ENCODE peak calls at places on chromosomes 7 and 10, in nine cellular contexts. One of them, this sample, is unnamed.

GRCh38 chr7:111012799-111013675 is 77.9 kb upstream of the LRRN3 start:
- DNase-seq in psoas muscle: no peak
- DNase-seq in activated T-cell treated with anti-CD3 and anti-CD28 coated beads, Interleukin-2, amount 50 U/mL, for 72 hours: peak
- DNase-seq in astrocyte of the cerebellum: no peak
- DNase-seq in astrocyte of the spinal cord: no peak
- DNase-seq in hepatocyte: no peak
- DNase-seq in substantia nigra: no peak
- DNase-seq in nephron progenitor cell: no peak
- DNase-seq in cardiac muscle cell: no peak
- DNase-seq in this sample: no peak

GRCh38 chr7:157801971-157802675 is 465.3 kb downstream of the DNAJB6 start:
- DNase-seq in psoas muscle: peak
- DNase-seq in activated T-cell treated with anti-CD3 and anti-CD28 coated beads, Interleukin-2, amount 50 U/mL, for 72 hours: no peak
- DNase-seq in astrocyte of the cerebellum: no peak
- DNase-seq in astrocyte of the spinal cord: no peak
- DNase-seq in hepatocyte: no peak
- DNase-seq in substantia nigra: no peak
- DNase-seq in nephron progenitor cell: no peak
- DNase-seq in cardiac muscle cell: no peak
- DNase-seq in this sample: no peak

GRCh38 chr10:97861924-97862323 is 12.3 kb downstream of the GOLGA7B start:
- DNase-seq in psoas muscle: no peak
- DNase-seq in activated T-cell treated with anti-CD3 and anti-CD28 coated beads, Interleukin-2, amount 50 U/mL, for 72 hours: no peak
- DNase-seq in astrocyte of the cerebellum: no peak
- DNase-seq in astrocyte of the spinal cord: no peak
- DNase-seq in hepatocyte: no peak
- DNase-seq in substantia nigra: no peak
- DNase-seq in nephron progenitor cell: no peak
- DNase-seq in cardiac muscle cell: peak
- DNase-seq in this sample: no peak

GRCh38 chr10:43126759-43127424 is 11.4 kb upstream of the CSGALNACT2 start:
- DNase-seq in psoas muscle: peak
- DNase-seq in activated T-cell treated with anti-CD3 and anti-CD28 coated beads, Interleukin-2, amount 50 U/mL, for 72 hours: no peak
- DNase-seq in astrocyte of the cerebellum: no peak
- DNase-seq in astrocyte of the spinal cord: no peak
- DNase-seq in hepatocyte: no peak
- DNase-seq in substantia nigra: no peak
- DNase-seq in nephron progenitor cell: no peak
- DNase-seq in cardiac muscle cell: no peak
- DNase-seq in this sample: no peak

GRCh38 chr10:125396651-125397050 is 236.3 kb upstream of the CTBP2 start:
- DNase-seq in psoas muscle: no peak
- DNase-seq in activated T-cell treated with anti-CD3 and anti-CD28 coated beads, Interleukin-2, amount 50 U/mL, for 72 hours: no peak
- DNase-seq in astrocyte of the cerebellum: peak
- DNase-seq in astrocyte of the spinal cord: peak
- DNase-seq in hepatocyte: no peak
- DNase-seq in substantia nigra: no peak
- DNase-seq in nephron progenitor cell: no peak
- DNase-seq in cardiac muscle cell: no peak
- DNase-seq in this sample: no peak

GRCh38 chr7:46930336-46930735 is 651.6 kb downstream of the TNS3 start:
- DNase-seq in psoas muscle: no peak
- DNase-seq in activated T-cell treated with anti-CD3 and anti-CD28 coated beads, Interleukin-2, amount 50 U/mL, for 72 hours: no peak
- DNase-seq in astrocyte of the cerebellum: peak
- DNase-seq in astrocyte of the spinal cord: peak
- DNase-seq in hepatocyte: peak
- DNase-seq in substantia nigra: no peak
- DNase-seq in nephron progenitor cell: no peak
- DNase-seq in cardiac muscle cell: no peak
- DNase-seq in this sample: no peak

GRCh38 chr7:37376386-37376785 is 72.3 kb downstream of the ELMO1 start:
- DNase-seq in psoas muscle: no peak
- DNase-seq in activated T-cell treated with anti-CD3 and anti-CD28 coated beads, Interleukin-2, amount 50 U/mL, for 72 hours: peak
- DNase-seq in astrocyte of the cerebellum: no peak
- DNase-seq in astrocyte of the spinal cord: no peak
- DNase-seq in hepatocyte: no peak
- DNase-seq in substantia nigra: no peak
- DNase-seq in nephron progenitor cell: no peak
- DNase-seq in cardiac muscle cell: no peak
- DNase-seq in this sample: no peak

GRCh38 chr7:13279854-13280435 is 592.5 kb downstream of the ARL4A start:
- DNase-seq in psoas muscle: no peak
- DNase-seq in activated T-cell treated with anti-CD3 and anti-CD28 coated beads, Interleukin-2, amount 50 U/mL, for 72 hours: no peak
- DNase-seq in astrocyte of the cerebellum: peak
- DNase-seq in astrocyte of the spinal cord: peak
- DNase-seq in hepatocyte: peak
- DNase-seq in substantia nigra: no peak
- DNase-seq in nephron progenitor cell: no peak
- DNase-seq in cardiac muscle cell: peak
- DNase-seq in this sample: no peak

GRCh38 chr7:117045927-117046710 is 92.8 kb downstream of the ST7 start:
- DNase-seq in psoas muscle: no peak
- DNase-seq in activated T-cell treated with anti-CD3 and anti-CD28 coated beads, Interleukin-2, amount 50 U/mL, for 72 hours: no peak
- DNase-seq in astrocyte of the cerebellum: no peak
- DNase-seq in astrocyte of the spinal cord: no peak
- DNase-seq in hepatocyte: no peak
- DNase-seq in substantia nigra: no peak
- DNase-seq in nephron progenitor cell: no peak
- DNase-seq in cardiac muscle cell: no peak
- DNase-seq in this sample: no peak

GRCh38 chr10:51201947-51202346 is 127.7 kb downstream of the PRKG1 start:
- DNase-seq in psoas muscle: no peak
- DNase-seq in activated T-cell treated with anti-CD3 and anti-CD28 coated beads, Interleukin-2, amount 50 U/mL, for 72 hours: no peak
- DNase-seq in astrocyte of the cerebellum: no peak
- DNase-seq in astrocyte of the spinal cord: no peak
- DNase-seq in hepatocyte: no peak
- DNase-seq in substantia nigra: no peak
- DNase-seq in nephron progenitor cell: no peak
- DNase-seq in cardiac muscle cell: no peak
- DNase-seq in this sample: no peak

GRCh38 chr10:86591436-86591835 is 62.9 kb upstream of the OPN4 start:
- DNase-seq in psoas muscle: no peak
- DNase-seq in activated T-cell treated with anti-CD3 and anti-CD28 coated beads, Interleukin-2, amount 50 U/mL, for 72 hours: no peak
- DNase-seq in astrocyte of the cerebellum: no peak
- DNase-seq in astrocyte of the spinal cord: no peak
- DNase-seq in hepatocyte: no peak
- DNase-seq in substantia nigra: no peak
- DNase-seq in nephron progenitor cell: no peak
- DNase-seq in cardiac muscle cell: no peak
- DNase-seq in this sample: no peak

GRCh38 chr10:122461367-122461728 is at the start of gene HTRA1:
- DNase-seq in psoas muscle: peak
- DNase-seq in activated T-cell treated with anti-CD3 and anti-CD28 coated beads, Interleukin-2, amount 50 U/mL, for 72 hours: no peak
- DNase-seq in astrocyte of the cerebellum: no peak
- DNase-seq in astrocyte of the spinal cord: peak
- DNase-seq in hepatocyte: no peak
- DNase-seq in substantia nigra: peak
- DNase-seq in nephron progenitor cell: peak
- DNase-seq in cardiac muscle cell: peak
- DNase-seq in this sample: peak

GRCh38 chr7:131690446-131690845 is 134.0 kb upstream of the PODXL start:
- DNase-seq in psoas muscle: no peak
- DNase-seq in activated T-cell treated with anti-CD3 and anti-CD28 coated beads, Interleukin-2, amount 50 U/mL, for 72 hours: no peak
- DNase-seq in astrocyte of the cerebellum: no peak
- DNase-seq in astrocyte of the spinal cord: no peak
- DNase-seq in hepatocyte: no peak
- DNase-seq in substantia nigra: no peak
- DNase-seq in nephron progenitor cell: no peak
- DNase-seq in cardiac muscle cell: no peak
- DNase-seq in this sample: no peak